ENCODE peak calls at places on chromosomes 2 and 18, in seven cellular contexts. One of them, this sample, is unnamed.

GRCh38 chr2:169507698-169508097 is 1.8 kb upstream of the KLHL41 start:
- DNase-seq in naive thymus-derived CD8-positive, alpha-beta T cell: no peak
- DNase-seq in sciatic nerve: no peak
- DNase-seq in activated naive CD4-positive, alpha-beta T cell treated with Interleukin-2 at 50 U/mL for 16 hours: no peak
- DNase-seq in renal cortical epithelial cell: peak; percentile 81
- DNase-seq in T-helper 1 cell: no peak
- DNase-seq in OCI-LY7: no peak
- DNase-seq in this sample: no peak

GRCh38 chr18:72128649-72129048 is 415.5 kb downstream of the CBLN2 start:
- DNase-seq in naive thymus-derived CD8-positive, alpha-beta T cell: no peak
- DNase-seq in sciatic nerve: no peak
- DNase-seq in activated naive CD4-positive, alpha-beta T cell treated with Interleukin-2 at 50 U/mL for 16 hours: no peak
- DNase-seq in renal cortical epithelial cell: peak; percentile 40
- DNase-seq in T-helper 1 cell: no peak
- DNase-seq in OCI-LY7: no peak
- DNase-seq in this sample: no peak

GRCh38 chr18:33159151-33159550 is 281.4 kb downstream of the CCDC178 start:
- DNase-seq in naive thymus-derived CD8-positive, alpha-beta T cell: no peak
- DNase-seq in sciatic nerve: no peak
- DNase-seq in activated naive CD4-positive, alpha-beta T cell treated with Interleukin-2 at 50 U/mL for 16 hours: no peak
- DNase-seq in renal cortical epithelial cell: no peak
- DNase-seq in T-helper 1 cell: no peak
- DNase-seq in OCI-LY7: no peak
- DNase-seq in this sample: no peak

GRCh38 chr2:96601382-96602292 is 36.5 kb downstream of the KANSL3 start:
- DNase-seq in naive thymus-derived CD8-positive, alpha-beta T cell: no peak
- DNase-seq in sciatic nerve: no peak
- DNase-seq in activated naive CD4-positive, alpha-beta T cell treated with Interleukin-2 at 50 U/mL for 16 hours: no peak
- DNase-seq in renal cortical epithelial cell: no peak
- DNase-seq in T-helper 1 cell: no peak
- DNase-seq in OCI-LY7: no peak
- DNase-seq in this sample: no peak

GRCh38 chr2:237724811-237725478 is 73.6 kb upstream of the RBM44 start:
- DNase-seq in naive thymus-derived CD8-positive, alpha-beta T cell: no peak
- DNase-seq in sciatic nerve: no peak
- DNase-seq in activated naive CD4-positive, alpha-beta T cell treated with Interleukin-2 at 50 U/mL for 16 hours: no peak
- DNase-seq in renal cortical epithelial cell: no peak
- DNase-seq in T-helper 1 cell: no peak
- DNase-seq in OCI-LY7: no peak
- DNase-seq in this sample: no peak

GRCh38 chr2:149814049-149814448 is 226.5 kb upstream of the MMADHC start:
- DNase-seq in naive thymus-derived CD8-positive, alpha-beta T cell: no peak
- DNase-seq in sciatic nerve: no peak
- DNase-seq in activated naive CD4-positive, alpha-beta T cell treated with Interleukin-2 at 50 U/mL for 16 hours: no peak
- DNase-seq in renal cortical epithelial cell: peak; percentile 51
- DNase-seq in T-helper 1 cell: no peak
- DNase-seq in OCI-LY7: no peak
- DNase-seq in this sample: no peak

GRCh38 chr2:109217362-109218086 is 88.5 kb downstream of the SH3RF3 start:
- DNase-seq in naive thymus-derived CD8-positive, alpha-beta T cell: no peak
- DNase-seq in sciatic nerve: peak; percentile 55
- DNase-seq in activated naive CD4-positive, alpha-beta T cell treated with Interleukin-2 at 50 U/mL for 16 hours: no peak
- DNase-seq in renal cortical epithelial cell: no peak
- DNase-seq in T-helper 1 cell: no peak
- DNase-seq in OCI-LY7: no peak
- DNase-seq in this sample: no peak

GRCh38 chr2:121810959-121811853 is 55.8 kb downstream of the TSN start:
- DNase-seq in naive thymus-derived CD8-positive, alpha-beta T cell: no peak
- DNase-seq in sciatic nerve: peak; percentile 70
- DNase-seq in activated naive CD4-positive, alpha-beta T cell treated with Interleukin-2 at 50 U/mL for 16 hours: no peak
- DNase-seq in renal cortical epithelial cell: peak; percentile 57
- DNase-seq in T-helper 1 cell: no peak
- DNase-seq in OCI-LY7: peak; percentile 78
- DNase-seq in this sample: no peak

GRCh38 chr2:145740302-145740701 is 1220.4 kb upstream of the ZEB2 start:
- DNase-seq in naive thymus-derived CD8-positive, alpha-beta T cell: no peak
- DNase-seq in sciatic nerve: no peak
- DNase-seq in activated naive CD4-positive, alpha-beta T cell treated with Interleukin-2 at 50 U/mL for 16 hours: no peak
- DNase-seq in renal cortical epithelial cell: peak; percentile 53
- DNase-seq in T-helper 1 cell: no peak
- DNase-seq in OCI-LY7: no peak
- DNase-seq in this sample: peak; percentile 1

GRCh38 chr2:168091986-168092385 is 155.4 kb downstream of the STK39 start:
- DNase-seq in naive thymus-derived CD8-positive, alpha-beta T cell: no peak
- DNase-seq in sciatic nerve: no peak
- DNase-seq in activated naive CD4-positive, alpha-beta T cell treated with Interleukin-2 at 50 U/mL for 16 hours: no peak
- DNase-seq in renal cortical epithelial cell: no peak
- DNase-seq in T-helper 1 cell: no peak
- DNase-seq in OCI-LY7: no peak
- DNase-seq in this sample: no peak

GRCh38 chr2:175233135-175233719 is 51.7 kb upstream of the ATP5MC3 start:
- DNase-seq in naive thymus-derived CD8-positive, alpha-beta T cell: no peak
- DNase-seq in sciatic nerve: no peak
- DNase-seq in activated naive CD4-positive, alpha-beta T cell treated with Interleukin-2 at 50 U/mL for 16 hours: no peak
- DNase-seq in renal cortical epithelial cell: peak; percentile 26
- DNase-seq in T-helper 1 cell: no peak
- DNase-seq in OCI-LY7: no peak
- DNase-seq in this sample: no peak

GRCh38 chr2:170953976-170954375 is 24.9 kb downstream of the GORASP2 start:
- DNase-seq in naive thymus-derived CD8-positive, alpha-beta T cell: no peak
- DNase-seq in sciatic nerve: no peak
- DNase-seq in activated naive CD4-positive, alpha-beta T cell treated with Interleukin-2 at 50 U/mL for 16 hours: no peak
- DNase-seq in renal cortical epithelial cell: no peak
- DNase-seq in T-helper 1 cell: no peak
- DNase-seq in OCI-LY7: no peak
- DNase-seq in this sample: no peak

GRCh38 chr2:132936261-132936660 is 266.3 kb upstream of the LYPD1 start:
- DNase-seq in naive thymus-derived CD8-positive, alpha-beta T cell: no peak
- DNase-seq in sciatic nerve: no peak
- DNase-seq in activated naive CD4-positive, alpha-beta T cell treated with Interleukin-2 at 50 U/mL for 16 hours: no peak
- DNase-seq in renal cortical epithelial cell: peak; percentile 11
- DNase-seq in T-helper 1 cell: no peak
- DNase-seq in OCI-LY7: no peak
- DNase-seq in this sample: no peak

GRCh38 chr2:86081724-86082123 is 24.0 kb downstream of the POLR1A start:
- DNase-seq in naive thymus-derived CD8-positive, alpha-beta T cell: no peak
- DNase-seq in sciatic nerve: no peak
- DNase-seq in activated naive CD4-positive, alpha-beta T cell treated with Interleukin-2 at 50 U/mL for 16 hours: no peak
- DNase-seq in renal cortical epithelial cell: peak; percentile 9
- DNase-seq in T-helper 1 cell: no peak
- DNase-seq in OCI-LY7: no peak
- DNase-seq in this sample: no peak

GRCh38 chr2:135050132-135050531 is 2.0 kb upstream of the RAB3GAP1 start:
- DNase-seq in naive thymus-derived CD8-positive, alpha-beta T cell: no peak
- DNase-seq in sciatic nerve: no peak
- DNase-seq in activated naive CD4-positive, alpha-beta T cell treated with Interleukin-2 at 50 U/mL for 16 hours: no peak
- DNase-seq in renal cortical epithelial cell: no peak
- DNase-seq in T-helper 1 cell: no peak
- DNase-seq in OCI-LY7: no peak
- DNase-seq in this sample: no peak

GRCh38 chr2:45782968-45783367 is 131.5 kb downstream of the PRKCE start:
- DNase-seq in naive thymus-derived CD8-positive, alpha-beta T cell: no peak
- DNase-seq in sciatic nerve: no peak
- DNase-seq in activated naive CD4-positive, alpha-beta T cell treated with Interleukin-2 at 50 U/mL for 16 hours: no peak
- DNase-seq in renal cortical epithelial cell: no peak
- DNase-seq in T-helper 1 cell: no peak
- DNase-seq in OCI-LY7: no peak
- DNase-seq in this sample: no peak

GRCh38 chr2:118312963-118313756 is 224.9 kb downstream of the INSIG2 start:
- DNase-seq in naive thymus-derived CD8-positive, alpha-beta T cell: no peak
- DNase-seq in sciatic nerve: no peak
- DNase-seq in activated naive CD4-positive, alpha-beta T cell treated with Interleukin-2 at 50 U/mL for 16 hours: no peak
- DNase-seq in renal cortical epithelial cell: no peak
- DNase-seq in T-helper 1 cell: no peak
- DNase-seq in OCI-LY7: no peak
- DNase-seq in this sample: no peak

GRCh38 chr2:105397025-105397722 is 1.7 kb downstream of the FHL2 start:
- DNase-seq in naive thymus-derived CD8-positive, alpha-beta T cell: no peak
- DNase-seq in sciatic nerve: no peak
- DNase-seq in activated naive CD4-positive, alpha-beta T cell treated with Interleukin-2 at 50 U/mL for 16 hours: no peak
- DNase-seq in renal cortical epithelial cell: no peak
- DNase-seq in T-helper 1 cell: no peak
- DNase-seq in OCI-LY7: no peak
- DNase-seq in this sample: no peak

GRCh38 chr2:10192392-10192791 is 69.9 kb downstream of the RRM2 start:
- DNase-seq in naive thymus-derived CD8-positive, alpha-beta T cell: no peak
- DNase-seq in sciatic nerve: no peak
- DNase-seq in activated naive CD4-positive, alpha-beta T cell treated with Interleukin-2 at 50 U/mL for 16 hours: no peak
- DNase-seq in renal cortical epithelial cell: no peak
- DNase-seq in T-helper 1 cell: no peak
- DNase-seq in OCI-LY7: no peak
- DNase-seq in this sample: no peak